ENCODE peak calls at places on chromosomes 13 and 19, in five cellular contexts. One of them, this sample, is unnamed.

GRCh38 chr13:62162860-62163259 is 747.2 kb upstream of the PCDH20 start:
- DNase-seq in lower leg skin: no peak
- DNase-seq in brain microvascular endothelial cell: no peak
- DNase-seq in thyroid gland: no peak
- DNase-seq in cardiac muscle cell: no peak
- DNase-seq in this sample: no peak

GRCh38 chr13:74825170-74825948 is 656.6 kb downstream of the TBC1D4 start:
- DNase-seq in lower leg skin: no peak
- DNase-seq in brain microvascular endothelial cell: peak
- DNase-seq in thyroid gland: no peak
- DNase-seq in cardiac muscle cell: no peak
- DNase-seq in this sample: peak

GRCh38 chr13:66657165-66657895 is 572.8 kb downstream of the PCDH9 start:
- DNase-seq in lower leg skin: peak
- DNase-seq in brain microvascular endothelial cell: peak
- DNase-seq in thyroid gland: peak
- DNase-seq in cardiac muscle cell: no peak
- DNase-seq in this sample: peak

GRCh38 chr19:38678891-38679494 is 31.5 kb downstream of the ACTN4 start:
- DNase-seq in lower leg skin: no peak
- DNase-seq in brain microvascular endothelial cell: no peak
- DNase-seq in thyroid gland: no peak
- DNase-seq in cardiac muscle cell: no peak
- DNase-seq in this sample: no peak

GRCh38 chr13:107835339-107836018 is 379.9 kb downstream of the LIG4 start:
- DNase-seq in lower leg skin: no peak
- DNase-seq in brain microvascular endothelial cell: peak
- DNase-seq in thyroid gland: no peak
- DNase-seq in cardiac muscle cell: no peak
- DNase-seq in this sample: peak

GRCh38 chr19:41901707-41902360 is 18.9 kb downstream of the ARHGEF1 start:
- DNase-seq in lower leg skin: no peak
- DNase-seq in brain microvascular endothelial cell: no peak
- DNase-seq in thyroid gland: no peak
- DNase-seq in cardiac muscle cell: no peak
- DNase-seq in this sample: no peak

GRCh38 chr13:32902898-32903297 is 113.3 kb upstream of the KL start:
- DNase-seq in lower leg skin: peak
- DNase-seq in brain microvascular endothelial cell: no peak
- DNase-seq in thyroid gland: peak
- DNase-seq in cardiac muscle cell: no peak
- DNase-seq in this sample: no peak

GRCh38 chr13:106602178-106602577 is 34.2 kb upstream of the ARGLU1 start:
- DNase-seq in lower leg skin: peak
- DNase-seq in brain microvascular endothelial cell: no peak
- DNase-seq in thyroid gland: peak
- DNase-seq in cardiac muscle cell: no peak
- DNase-seq in this sample: no peak

GRCh38 chr19:35716735-35716984 is 1.1 kb upstream of the KMT2B start:
- DNase-seq in lower leg skin: no peak
- DNase-seq in brain microvascular endothelial cell: no peak
- DNase-seq in thyroid gland: no peak
- DNase-seq in cardiac muscle cell: no peak
- DNase-seq in this sample: no peak

GRCh38 chr13:45521292-45521691 is 56.6 kb downstream of the COG3 start:
- DNase-seq in lower leg skin: no peak
- DNase-seq in brain microvascular endothelial cell: peak
- DNase-seq in thyroid gland: no peak
- DNase-seq in cardiac muscle cell: peak
- DNase-seq in this sample: peak

GRCh38 chr13:61410669-61411297 is 4.9 kb downstream of the PCDH20 start:
- DNase-seq in lower leg skin: no peak
- DNase-seq in brain microvascular endothelial cell: no peak
- DNase-seq in thyroid gland: no peak
- DNase-seq in cardiac muscle cell: peak
- DNase-seq in this sample: peak

GRCh38 chr19:53131085-53131484 is 1.6 kb downstream of the ZNF415 start:
- DNase-seq in lower leg skin: no peak
- DNase-seq in brain microvascular endothelial cell: no peak
- DNase-seq in thyroid gland: no peak
- DNase-seq in cardiac muscle cell: no peak
- DNase-seq in this sample: no peak

GRCh38 chr13:46866150-46866549 is 30.7 kb downstream of the HTR2A start:
- DNase-seq in lower leg skin: no peak
- DNase-seq in brain microvascular endothelial cell: peak
- DNase-seq in thyroid gland: peak
- DNase-seq in cardiac muscle cell: peak
- DNase-seq in this sample: peak

GRCh38 chr19:20558011-20558410 is 7.6 kb downstream of the ZNF737 start:
- DNase-seq in lower leg skin: no peak
- DNase-seq in brain microvascular endothelial cell: no peak
- DNase-seq in thyroid gland: peak
- DNase-seq in cardiac muscle cell: no peak
- DNase-seq in this sample: no peak

GRCh38 chr19:23365222-23365621 is 30.0 kb downstream of the ZNF91 start:
- DNase-seq in lower leg skin: no peak
- DNase-seq in brain microvascular endothelial cell: no peak
- DNase-seq in thyroid gland: no peak
- DNase-seq in cardiac muscle cell: no peak
- DNase-seq in this sample: peak

GRCh38 chr19:54017266-54017665 is 25.8 kb downstream of the CACNG6 start:
- DNase-seq in lower leg skin: no peak
- DNase-seq in brain microvascular endothelial cell: peak
- DNase-seq in thyroid gland: no peak
- DNase-seq in cardiac muscle cell: no peak
- DNase-seq in this sample: peak

GRCh38 chr13:64158910-64159309 is 2743.3 kb upstream of the PCDH20 start:
- DNase-seq in lower leg skin: no peak
- DNase-seq in brain microvascular endothelial cell: peak
- DNase-seq in thyroid gland: no peak
- DNase-seq in cardiac muscle cell: no peak
- DNase-seq in this sample: peak

GRCh38 chr13:57612568-57612967 is 19.0 kb upstream of the PCDH17 start:
- DNase-seq in lower leg skin: no peak
- DNase-seq in brain microvascular endothelial cell: no peak
- DNase-seq in thyroid gland: no peak
- DNase-seq in cardiac muscle cell: no peak
- DNase-seq in this sample: no peak

GRCh38 chr19:33032218-33032781 is 32.4 kb downstream of the RHPN2 start:
- DNase-seq in lower leg skin: no peak
- DNase-seq in brain microvascular endothelial cell: no peak
- DNase-seq in thyroid gland: no peak
- DNase-seq in cardiac muscle cell: no peak
- DNase-seq in this sample: peak

GRCh38 chr19:18789883-18790565 is 1.1 kb downstream of the COMP start:
- DNase-seq in lower leg skin: no peak
- DNase-seq in brain microvascular endothelial cell: no peak
- DNase-seq in thyroid gland: peak
- DNase-seq in cardiac muscle cell: peak
- DNase-seq in this sample: no peak

GRCh38 chr13:32228330-32229041 is 86.7 kb downstream of the ZAR1L start:
- DNase-seq in lower leg skin: no peak
- DNase-seq in brain microvascular endothelial cell: peak
- DNase-seq in thyroid gland: no peak
- DNase-seq in cardiac muscle cell: no peak
- DNase-seq in this sample: peak

GRCh38 chr19:50658438-50659317 is 9.4 kb downstream of the C19orf81 start:
- DNase-seq in lower leg skin: peak
- DNase-seq in brain microvascular endothelial cell: peak
- DNase-seq in thyroid gland: peak
- DNase-seq in cardiac muscle cell: peak
- DNase-seq in this sample: peak

GRCh38 chr19:51607920-51608562 is 22.2 kb downstream of the SIGLEC5 start:
- DNase-seq in lower leg skin: peak
- DNase-seq in brain microvascular endothelial cell: peak
- DNase-seq in thyroid gland: peak
- DNase-seq in cardiac muscle cell: peak
- DNase-seq in this sample: peak

GRCh38 chr19:18861235-18861634 is 29.5 kb downstream of the UPF1 start:
- DNase-seq in lower leg skin: no peak
- DNase-seq in brain microvascular endothelial cell: no peak
- DNase-seq in thyroid gland: no peak
- DNase-seq in cardiac muscle cell: no peak
- DNase-seq in this sample: no peak

GRCh38 chr13:49641810-49642291 is 13.5 kb downstream of the ARL11 start:
- DNase-seq in lower leg skin: no peak
- DNase-seq in brain microvascular endothelial cell: peak
- DNase-seq in thyroid gland: peak
- DNase-seq in cardiac muscle cell: no peak
- DNase-seq in this sample: peak

GRCh38 chr19:9128171-9128570 is 1.4 kb upstream of the OR7G3 start:
- DNase-seq in lower leg skin: no peak
- DNase-seq in brain microvascular endothelial cell: peak
- DNase-seq in thyroid gland: no peak
- DNase-seq in cardiac muscle cell: no peak
- DNase-seq in this sample: peak

GRCh38 chr13:95533545-95534135 is 18.9 kb upstream of the CLDN10 start:
- DNase-seq in lower leg skin: no peak
- DNase-seq in brain microvascular endothelial cell: no peak
- DNase-seq in thyroid gland: no peak
- DNase-seq in cardiac muscle cell: no peak
- DNase-seq in this sample: no peak

GRCh38 chr13:31947105-31947504 is 84.5 kb upstream of the FRY start:
- DNase-seq in lower leg skin: no peak
- DNase-seq in brain microvascular endothelial cell: no peak
- DNase-seq in thyroid gland: peak
- DNase-seq in cardiac muscle cell: no peak
- DNase-seq in this sample: no peak

GRCh38 chr13:70723732-70724131 is 615.5 kb upstream of the KLHL1 start:
- DNase-seq in lower leg skin: no peak
- DNase-seq in brain microvascular endothelial cell: peak
- DNase-seq in thyroid gland: no peak
- DNase-seq in cardiac muscle cell: peak
- DNase-seq in this sample: peak